ENCODE peak calls at places on chromosomes 5 and 9, in ten cellular contexts. G is RKO; F is Calu3; W is BJ; N is GDM1; R is epithelial cell of esophagus; Q is T-helper 2 cell; E is activated CD4-positive, CD25-positive, alpha-beta regulatory T cell; D is aorta; I is amniotic stem cell. M is an unnamed sample.
A peak's percentile ranks its signal among the peaks of the same experiment; 100 is the strongest.

GRCh38 chr9:98998441-98999151 is 54.9 kb downstream of the COL15A1 start:
- DNase-seq in G (peak; percentile 64), F (peak; percentile 77), W (no peak), N (peak; percentile 30), R (peak; percentile 56), Q (peak; percentile 39), E (peak; percentile 49), D (peak; percentile 96), I (no peak), M (peak; percentile 41)

GRCh38 chr9:99057665-99058625 is 47.0 kb upstream of the TGFBR1 start:
- DNase-seq in G (no peak), F (no peak), W (peak; percentile 43), N (peak; percentile 90), R (peak; percentile 57), Q (peak; percentile 51), E (peak; percentile 35), D (no peak), I (no peak), M (peak; percentile 92)

GRCh38 chr5:57717555-57717954 is 234.9 kb upstream of the ACTBL2 start:
- DNase-seq in G (no peak), F (no peak), W (no peak), N (no peak), R (no peak), Q (no peak), E (no peak), D (no peak), I (no peak), M (no peak)

GRCh38 chr5:158389786-158390185 is 530.8 kb upstream of the CLINT1 start:
- DNase-seq in G (no peak), F (no peak), W (no peak), N (no peak), R (no peak), Q (no peak), E (no peak), D (no peak), I (no peak), M (no peak)

GRCh38 chr5:41286165-41286564 is 72.8 kb upstream of the C6 start:
- DNase-seq in G (no peak), F (no peak), W (no peak), N (no peak), R (no peak), Q (no peak), E (no peak), D (no peak), I (no peak), M (no peak)

GRCh38 chr9:84339951-84340350 is 607 bp downstream of the SLC28A3 start:
- DNase-seq in G (no peak), F (peak; percentile 43), W (no peak), N (no peak), R (peak; percentile 90), Q (no peak), E (no peak), D (no peak), I (no peak), M (no peak)

GRCh38 chr5:58462154-58462553 is 2.3 kb upstream of the PLK2 start:
- DNase-seq in G (no peak), F (no peak), W (no peak), N (peak; percentile 56), R (peak; percentile 85), Q (no peak), E (no peak), D (no peak), I (no peak), M (no peak)

GRCh38 chr5:132063090-132063911 is 2.8 kb downstream of the IL3 start:
- DNase-seq in G (peak; percentile 63), F (peak; percentile 88), W (no peak), N (peak; percentile 38), R (peak; percentile 66), Q (peak; percentile 66), E (peak; percentile 76), D (peak; percentile 93), I (peak; percentile 64), M (peak; percentile 83)

GRCh38 chr5:34857161-34857560 is 18.2 kb downstream of the TTC23L start:
- DNase-seq in G (no peak), F (no peak), W (no peak), N (no peak), R (no peak), Q (no peak), E (no peak), D (no peak), I (no peak), M (no peak)

GRCh38 chr9:4964540-4964939 is 20.5 kb upstream of the JAK2 start:
- DNase-seq in G (no peak), F (no peak), W (no peak), N (no peak), R (no peak), Q (no peak), E (no peak), D (no peak), I (no peak), M (no peak)

GRCh38 chr5:167478156-167478555 is 813.3 kb upstream of the WWC1 start:
- DNase-seq in G (no peak), F (no peak), W (no peak), N (no peak), R (no peak), Q (no peak), E (no peak), D (no peak), I (no peak), M (no peak)

GRCh38 chr5:169980418-169981053 is at the start of gene INSYN2B:
- DNase-seq in G (peak; percentile 46), F (peak; percentile 71), W (peak; percentile 63), N (no peak), R (peak; percentile 88), Q (no peak), E (no peak), D (peak; percentile 76), I (peak; percentile 79), M (no peak)

GRCh38 chr5:24141046-24141445 is 503.7 kb downstream of the CDH10 start:
- DNase-seq in G (no peak), F (no peak), W (no peak), N (no peak), R (no peak), Q (no peak), E (no peak), D (no peak), I (no peak), M (no peak)

GRCh38 chr9:103904242-103904641 is 189.9 kb upstream of the SMC2 start:
- DNase-seq in G (no peak), F (no peak), W (no peak), N (no peak), R (no peak), Q (no peak), E (no peak), D (no peak), I (no peak), M (no peak)

GRCh38 chr9:34562136-34562745 is 27.3 kb downstream of the CNTFR start:
- DNase-seq in G (no peak), F (no peak), W (no peak), N (no peak), R (no peak), Q (no peak), E (peak; percentile 4), D (no peak), I (no peak), M (no peak)

GRCh38 chr5:55597014-55597981 is 62.5 kb upstream of the PLPP1 start:
- DNase-seq in G (peak; percentile 79), F (no peak), W (no peak), N (no peak), R (peak; percentile 98), Q (no peak), E (no peak), D (peak; percentile 80), I (peak; percentile 75), M (no peak)

GRCh38 chr5:58207076-58207475 is 252.8 kb downstream of the PLK2 start:
- DNase-seq in G (no peak), F (no peak), W (no peak), N (no peak), R (no peak), Q (no peak), E (no peak), D (no peak), I (no peak), M (no peak)

GRCh38 chr5:159581502-159582249 is 251.4 kb upstream of the IL12B start:
- DNase-seq in G (peak; percentile 66), F (peak; percentile 85), W (no peak), N (no peak), R (peak; percentile 95), Q (no peak), E (no peak), D (no peak), I (no peak), M (no peak)

GRCh38 chr9:136694163-136694864 is 7.1 kb upstream of the AGPAT2 start:
- DNase-seq in G (peak; percentile 69), F (peak; percentile 73), W (no peak), N (peak; percentile 38), R (peak; percentile 46), Q (no peak), E (no peak), D (peak; percentile 88), I (no peak), M (no peak)

GRCh38 chr5:62606878-62607277 is 28.3 kb downstream of the LRRC70 start:
- DNase-seq in G (no peak), F (no peak), W (no peak), N (no peak), R (no peak), Q (no peak), E (no peak), D (no peak), I (no peak), M (no peak)

GRCh38 chr9:28264368-28264767 is 691.1 kb upstream of the C9orf72 start:
- DNase-seq in G (peak; percentile 58), F (no peak), W (no peak), N (no peak), R (peak; percentile 90), Q (no peak), E (no peak), D (no peak), I (no peak), M (no peak)

GRCh38 chr5:164298165-164298564 is 792.7 kb downstream of the MAT2B start:
- DNase-seq in G (no peak), F (no peak), W (no peak), N (no peak), R (no peak), Q (no peak), E (no peak), D (no peak), I (no peak), M (no peak)

GRCh38 chr5:33901176-33901575 is 9.4 kb upstream of the ADAMTS12 start:
- DNase-seq in G (no peak), F (no peak), W (peak; percentile 69), N (no peak), R (no peak), Q (no peak), E (no peak), D (no peak), I (no peak), M (no peak)

GRCh38 chr5:142119051-142119625 is 10.6 kb downstream of the NDFIP1 start:
- DNase-seq in G (no peak), F (no peak), W (no peak), N (no peak), R (no peak), Q (no peak), E (no peak), D (no peak), I (no peak), M (no peak)

GRCh38 chr9:102922526-102922925 is 72.6 kb upstream of the CYLC2 start:
- DNase-seq in G (no peak), F (no peak), W (no peak), N (no peak), R (no peak), Q (no peak), E (no peak), D (no peak), I (no peak), M (no peak)

GRCh38 chr9:98795970-98796363 is 388 bp downstream of the ANKS6 start:
- DNase-seq in G (no peak), F (no peak), W (no peak), N (no peak), R (peak; percentile 36), Q (no peak), E (no peak), D (peak; percentile 81), I (no peak), M (peak; percentile 14)

GRCh38 chr5:171646338-171647042 is 139.1 kb upstream of the SMIM23 start:
- DNase-seq in G (no peak), F (no peak), W (no peak), N (no peak), R (no peak), Q (no peak), E (no peak), D (no peak), I (no peak), M (no peak)

GRCh38 chr5:95181650-95182049 is 103.2 kb downstream of the MCTP1 start:
- DNase-seq in G (no peak), F (no peak), W (no peak), N (no peak), R (no peak), Q (no peak), E (no peak), D (no peak), I (no peak), M (no peak)

M was measured in naive thymus-derived CD8-positive, alpha-beta T cell.